ENCODE peak calls at places on chromosomes 16 and 17, in four cellular contexts. One of them, this sample, is unnamed. For H3K79me2, the result is how much of the 10 kb centered on the place peaks cover.

GRCh38 chr17:27320222-27320560 is 26.3 kb downstream of the WSB1 start:
- DNase-seq in PC-3: no peak
- DNase-seq in fibroblast of lung: no peak
- DNase-seq in HCT116: no peak
- DNase-seq in this sample: no peak

GRCh38 chr17:36888236-36888957 is 48.9 kb upstream of the LHX1 start:
- DNase-seq in PC-3: no peak
- DNase-seq in fibroblast of lung: no peak
- DNase-seq in HCT116: no peak
- DNase-seq in this sample: no peak

GRCh38 chr16:73170587-73170986 is 122.7 kb upstream of the ZFHX3 start:
- DNase-seq in PC-3: no peak
- DNase-seq in fibroblast of lung: no peak
- DNase-seq in HCT116: no peak
- DNase-seq in this sample: no peak

GRCh38 chr17:77037943-77038342 is 102.8 kb upstream of the SEC14L1 start:
- DNase-seq in PC-3: no peak
- DNase-seq in fibroblast of lung: no peak
- DNase-seq in HCT116: no peak
- DNase-seq in this sample: peak

GRCh38 chr16:81522141-81522701 is 77.6 kb downstream of the CMIP start:
- DNase-seq in PC-3: peak
- DNase-seq in fibroblast of lung: no peak
- DNase-seq in HCT116: peak
- DNase-seq in this sample: peak

GRCh38 chr16:74738134-74738541 is 36.5 kb downstream of the FA2H start:
- DNase-seq in PC-3: peak
- DNase-seq in fibroblast of lung: peak
- DNase-seq in HCT116: peak
- DNase-seq in this sample: peak

GRCh38 chr17:60157487-60158040 is 7.8 kb downstream of the CA4 start:
- DNase-seq in PC-3: no peak
- DNase-seq in fibroblast of lung: no peak
- DNase-seq in HCT116: no peak
- DNase-seq in this sample: no peak

GRCh38 chr17:29019475-29020181 is 13.8 kb upstream of the SEZ6 start:
- DNase-seq in PC-3: no peak
- DNase-seq in fibroblast of lung: no peak
- DNase-seq in HCT116: no peak
- DNase-seq in this sample: peak

GRCh38 chr17:57606111-57606875 is 138.8 kb downstream of the CCDC182 start:
- DNase-seq in PC-3: no peak
- DNase-seq in fibroblast of lung: no peak
- DNase-seq in HCT116: no peak
- DNase-seq in this sample: no peak

GRCh38 chr16:81723098-81723723 is 55.9 kb upstream of the PLCG2 start:
- DNase-seq in PC-3: peak
- DNase-seq in fibroblast of lung: peak
- DNase-seq in HCT116: peak
- DNase-seq in this sample: peak

GRCh38 chr17:75769536-75769935 is 4.5 kb upstream of the GALK1 start:
- DNase-seq in PC-3: no peak
- DNase-seq in fibroblast of lung: no peak
- DNase-seq in HCT116: no peak
- DNase-seq in this sample: no peak

GRCh38 chr17:31754239-31754945 is 104.7 kb downstream of the COPRS start:
- DNase-seq in PC-3: peak
- DNase-seq in fibroblast of lung: peak
- DNase-seq in HCT116: peak
- DNase-seq in this sample: peak

GRCh38 chr16:23035240-23035639 is 114.0 kb downstream of the USP31 start:
- DNase-seq in PC-3: no peak
- DNase-seq in fibroblast of lung: no peak
- DNase-seq in HCT116: no peak
- DNase-seq in this sample: no peak

GRCh38 chr16:86387461-86388440 is 122.6 kb upstream of the FOXF1 start:
- DNase-seq in PC-3: peak
- DNase-seq in fibroblast of lung: peak
- DNase-seq in HCT116: peak
- DNase-seq in this sample: peak

GRCh38 chr17:43723697-43724359 is 34.8 kb downstream of the SOST start:
- DNase-seq in PC-3: peak
- DNase-seq in fibroblast of lung: peak
- DNase-seq in HCT116: peak
- DNase-seq in this sample: peak

GRCh38 chr17:82097919-82098168 is 192 bp downstream of the FASN start:
- DNase-seq in PC-3: no peak
- DNase-seq in fibroblast of lung: no peak
- DNase-seq in HCT116: no peak
- DNase-seq in this sample: no peak
- H2AFZ ChIP-seq in PC-3: no peak
- H2AFZ ChIP-seq in fibroblast of lung: no peak
- H2AFZ ChIP-seq in HCT116: no peak
- H2AFZ ChIP-seq in this sample: no peak

GRCh38 chr16:15970202-15970601 is 20.8 kb downstream of the ABCC1 start:
- DNase-seq in PC-3: peak
- DNase-seq in fibroblast of lung: no peak
- DNase-seq in HCT116: no peak
- DNase-seq in this sample: no peak
- H3K79me2 ChIP-seq in PC-3: half or more
- H3K79me2 ChIP-seq in fibroblast of lung: half or more
- H3K79me2 ChIP-seq in HCT116: half or more
- H3K79me2 ChIP-seq in this sample: half or more

DNA sequence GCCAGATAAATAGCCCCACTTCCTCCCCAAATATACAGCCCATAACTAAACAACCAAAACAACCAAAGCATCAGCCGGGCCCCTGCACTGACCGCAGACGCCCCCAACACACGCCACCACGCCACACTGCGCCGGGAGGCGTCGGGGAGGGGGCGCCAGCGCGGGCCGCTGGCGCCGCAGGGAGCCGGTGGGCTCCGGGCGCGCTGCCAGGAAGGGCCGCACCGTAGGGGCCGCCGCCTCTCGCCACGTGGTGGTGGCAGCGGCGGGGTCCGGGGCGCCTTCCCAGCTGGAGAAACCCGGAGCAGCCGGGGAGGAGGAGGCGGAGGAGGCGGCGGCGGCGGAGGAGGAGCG is 319 bp upstream of the TBKBP1 start:
- DNase-seq in PC-3: no peak
- DNase-seq in fibroblast of lung: no peak
- DNase-seq in HCT116: no peak
- DNase-seq in this sample: no peak
- H2AFZ ChIP-seq in PC-3: peak
- H2AFZ ChIP-seq in fibroblast of lung: no peak
- H2AFZ ChIP-seq in HCT116: peak
- H2AFZ ChIP-seq in this sample: no peak

GRCh38 chr16:1466054-1466453 is 8.8 kb downstream of the CLCN7 start:
- DNase-seq in PC-3: no peak
- DNase-seq in fibroblast of lung: no peak
- DNase-seq in HCT116: no peak
- DNase-seq in this sample: no peak
- H3K79me2 ChIP-seq in PC-3: under half
- H3K79me2 ChIP-seq in fibroblast of lung: under half
- H3K79me2 ChIP-seq in HCT116: under half
- H3K79me2 ChIP-seq in this sample: half or more

This sample was measured in osteoblast.